ENCODE peak calls at places on chromosomes 6 and 20, in five cellular contexts. One of them, this sample, is unnamed.

GRCh38 chr20:25233016-25233772 is 14.7 kb upstream of the PYGB start:
- DNase-seq in heart left ventricle: peak
- DNase-seq in pancreas: peak
- DNase-seq in ovary: no peak
- DNase-seq in A673: no peak
- DNase-seq in this sample: no peak

GRCh38 chr6:33161354-33162320 is 30.6 kb downstream of the COL11A2 start:
- DNase-seq in heart left ventricle: peak
- DNase-seq in pancreas: peak
- DNase-seq in ovary: peak
- DNase-seq in A673: peak
- DNase-seq in this sample: peak

GRCh38 chr6:106631356-106631755 is 2.0 kb downstream of the QRSL1 start:
- DNase-seq in heart left ventricle: no peak
- DNase-seq in pancreas: no peak
- DNase-seq in ovary: no peak
- DNase-seq in A673: no peak
- DNase-seq in this sample: no peak

GRCh38 chr6:83767033-83767432 is 58.1 kb upstream of the SNAP91 start:
- DNase-seq in heart left ventricle: no peak
- DNase-seq in pancreas: no peak
- DNase-seq in ovary: no peak
- DNase-seq in A673: no peak
- DNase-seq in this sample: no peak

GRCh38 chr6:12174878-12175277 is 115.3 kb upstream of the EDN1 start:
- DNase-seq in heart left ventricle: no peak
- DNase-seq in pancreas: no peak
- DNase-seq in ovary: no peak
- DNase-seq in A673: no peak
- DNase-seq in this sample: no peak

GRCh38 chr20:44384423-44385027 is 29.0 kb downstream of the HNF4A start:
- DNase-seq in heart left ventricle: peak
- DNase-seq in pancreas: peak
- DNase-seq in ovary: peak
- DNase-seq in A673: peak
- DNase-seq in this sample: peak

GRCh38 chr6:7723554-7723953 is 2.3 kb upstream of the BMP6 start:
- DNase-seq in heart left ventricle: no peak
- DNase-seq in pancreas: no peak
- DNase-seq in ovary: no peak
- DNase-seq in A673: no peak
- DNase-seq in this sample: no peak

GRCh38 chr20:45230631-45231030 is 9.5 kb downstream of the SEMG2 start:
- DNase-seq in heart left ventricle: no peak
- DNase-seq in pancreas: no peak
- DNase-seq in ovary: no peak
- DNase-seq in A673: no peak
- DNase-seq in this sample: no peak

GRCh38 chr6:122733259-122733658 is 46.3 kb upstream of the FABP7 start:
- DNase-seq in heart left ventricle: no peak
- DNase-seq in pancreas: no peak
- DNase-seq in ovary: no peak
- DNase-seq in A673: no peak
- DNase-seq in this sample: no peak

GRCh38 chr20:39795401-39796272 is 833.5 kb downstream of the DHX35 start:
- DNase-seq in heart left ventricle: no peak
- DNase-seq in pancreas: no peak
- DNase-seq in ovary: no peak
- DNase-seq in A673: no peak
- DNase-seq in this sample: no peak

GRCh38 chr20:3101737-3102574 is 17.4 kb upstream of the AVP start:
- DNase-seq in heart left ventricle: no peak
- DNase-seq in pancreas: no peak
- DNase-seq in ovary: no peak
- DNase-seq in A673: no peak
- DNase-seq in this sample: no peak

GRCh38 chr6:34795836-34796425 is 4.0 kb downstream of the BLTP3A start:
- DNase-seq in heart left ventricle: no peak
- DNase-seq in pancreas: no peak
- DNase-seq in ovary: no peak
- DNase-seq in A673: no peak
- DNase-seq in this sample: no peak

GRCh38 chr6:13923527-13924145 is 1.1 kb upstream of the RNF182 start:
- DNase-seq in heart left ventricle: no peak
- DNase-seq in pancreas: no peak
- DNase-seq in ovary: no peak
- DNase-seq in A673: peak
- DNase-seq in this sample: no peak

GRCh38 chr20:41038878-41039404 is 10.3 kb downstream of the TOP1 start:
- DNase-seq in heart left ventricle: no peak
- DNase-seq in pancreas: no peak
- DNase-seq in ovary: no peak
- DNase-seq in A673: no peak
- DNase-seq in this sample: no peak

GRCh38 chr20:47351643-47352331 is 4.7 kb downstream of the ZMYND8 start:
- DNase-seq in heart left ventricle: no peak
- DNase-seq in pancreas: no peak
- DNase-seq in ovary: no peak
- DNase-seq in A673: no peak
- DNase-seq in this sample: no peak

GRCh38 chr6:131744888-131745287 is 34.1 kb upstream of the CTAGE9 start:
- DNase-seq in heart left ventricle: no peak
- DNase-seq in pancreas: no peak
- DNase-seq in ovary: no peak
- DNase-seq in A673: no peak
- DNase-seq in this sample: no peak

GRCh38 chr20:52302736-52303135 is 111.2 kb upstream of the ZFP64 start:
- DNase-seq in heart left ventricle: no peak
- DNase-seq in pancreas: no peak
- DNase-seq in ovary: no peak
- DNase-seq in A673: no peak
- DNase-seq in this sample: no peak

GRCh38 chr6:10658910-10659696 is 35.3 kb downstream of the C6orf52 start:
- DNase-seq in heart left ventricle: no peak
- DNase-seq in pancreas: no peak
- DNase-seq in ovary: no peak
- DNase-seq in A673: no peak
- DNase-seq in this sample: no peak

GRCh38 chr20:17872920-17873319 is 95.7 kb downstream of the SNX5 start:
- DNase-seq in heart left ventricle: no peak
- DNase-seq in pancreas: no peak
- DNase-seq in ovary: no peak
- DNase-seq in A673: no peak
- DNase-seq in this sample: no peak

GRCh38 chr6:44269921-44270525 is at the start of gene TMEM151B:
- DNase-seq in heart left ventricle: no peak
- DNase-seq in pancreas: no peak
- DNase-seq in ovary: peak
- DNase-seq in A673: peak
- DNase-seq in this sample: no peak

DNA sequence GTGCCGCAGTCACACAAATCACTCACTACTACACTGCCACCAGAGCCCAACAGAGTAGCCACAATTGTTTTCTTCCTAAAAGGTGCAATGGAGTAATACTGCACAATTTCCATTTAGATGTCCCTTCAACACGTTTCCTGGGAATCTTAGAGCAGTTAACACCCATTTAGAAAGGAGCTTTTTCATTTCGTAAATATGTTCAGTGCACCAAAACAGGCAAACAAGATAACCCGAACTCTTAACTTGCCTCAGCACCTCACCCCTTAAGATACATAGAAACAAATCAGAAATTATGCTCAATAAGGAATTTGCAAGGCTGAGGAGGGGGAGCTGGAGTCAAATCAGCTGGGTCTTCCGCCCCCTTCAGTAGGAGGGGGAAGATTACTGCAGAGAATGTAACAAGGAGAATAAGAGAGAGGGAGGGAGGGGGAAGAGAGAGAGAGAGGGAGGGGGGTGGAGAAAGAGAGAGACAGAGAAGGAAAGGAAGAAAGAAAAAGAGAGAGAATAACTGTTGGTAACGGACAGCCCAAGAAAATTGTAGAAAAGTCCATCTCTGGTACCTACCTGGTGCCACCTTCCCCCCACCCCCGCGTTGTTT is 155.4 kb downstream of the BCAS1 start:
- DNase-seq in heart left ventricle: no peak
- DNase-seq in pancreas: no peak
- DNase-seq in ovary: no peak
- DNase-seq in A673: peak
- DNase-seq in this sample: no peak
- TF ChIP-seq CTCF in heart left ventricle: no peak
- TF ChIP-seq CTCF in pancreas: no peak
- TF ChIP-seq CTCF in ovary: no peak
- TF ChIP-seq CTCF in A673: peak
- TF ChIP-seq CTCF in this sample: no peak

GRCh38 chr6:36198986-36199385 is 2.4 kb downstream of the BRPF3 start:
- DNase-seq in heart left ventricle: no peak
- DNase-seq in pancreas: no peak
- DNase-seq in ovary: no peak
- DNase-seq in A673: no peak
- DNase-seq in this sample: no peak

GRCh38 chr6:36195471-36196048 is 984 bp upstream of the BRPF3 start:
- DNase-seq in heart left ventricle: no peak
- DNase-seq in pancreas: no peak
- DNase-seq in ovary: no peak
- DNase-seq in A673: no peak
- DNase-seq in this sample: no peak

GRCh38 chr6:36196880-36197548 is 470 bp downstream of the BRPF3 start:
- DNase-seq in heart left ventricle: peak
- DNase-seq in pancreas: peak
- DNase-seq in ovary: peak
- DNase-seq in A673: peak
- DNase-seq in this sample: peak

GRCh38 chr6:36197739-36198221 is 1.2 kb downstream of the BRPF3 start:
- DNase-seq in heart left ventricle: no peak
- DNase-seq in pancreas: peak
- DNase-seq in ovary: peak
- DNase-seq in A673: peak
- DNase-seq in this sample: no peak

GRCh38 chr6:36196049-36196879 is at the start of gene BRPF3:
- DNase-seq in heart left ventricle: peak
- DNase-seq in pancreas: peak
- DNase-seq in ovary: peak
- DNase-seq in A673: peak
- DNase-seq in this sample: peak
- TF ChIP-seq CTCF in heart left ventricle: peak
- TF ChIP-seq CTCF in pancreas: peak
- TF ChIP-seq CTCF in ovary: peak
- TF ChIP-seq CTCF in A673: peak
- TF ChIP-seq CTCF in this sample: peak

DNA sequence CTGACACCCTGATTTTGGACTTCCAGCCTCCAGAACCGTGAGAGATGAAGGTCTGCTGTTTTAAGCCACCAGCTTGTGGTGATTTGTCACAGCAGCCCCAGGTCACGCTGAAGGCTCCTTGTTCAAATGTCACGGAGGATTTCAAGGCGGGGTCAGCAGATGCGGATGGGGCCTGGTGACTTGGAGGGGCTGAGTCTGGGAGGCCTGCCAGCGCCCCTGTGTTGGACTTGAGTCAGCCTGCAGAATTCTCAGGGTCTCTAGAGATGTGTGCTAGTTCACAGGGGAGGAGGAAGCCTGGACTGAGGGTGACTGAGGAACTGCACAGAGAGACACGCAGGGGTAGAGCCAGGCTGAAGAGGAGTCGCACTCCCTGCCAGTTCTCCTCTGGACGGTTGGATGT is 19.5 kb upstream of the TAF4 start:
- DNase-seq in heart left ventricle: no peak
- DNase-seq in pancreas: no peak
- DNase-seq in ovary: no peak
- DNase-seq in A673: no peak
- DNase-seq in this sample: no peak
- TF ChIP-seq CTCF in heart left ventricle: no peak
- TF ChIP-seq CTCF in pancreas: no peak
- TF ChIP-seq CTCF in ovary: no peak
- TF ChIP-seq CTCF in A673: no peak
- TF ChIP-seq CTCF in this sample: no peak

GRCh38 chr6:90204327-90204726 is 92.3 kb downstream of the BACH2 start:
- DNase-seq in heart left ventricle: no peak
- DNase-seq in pancreas: no peak
- DNase-seq in ovary: no peak
- DNase-seq in A673: no peak
- DNase-seq in this sample: no peak
- TF ChIP-seq CTCF in heart left ventricle: no peak
- TF ChIP-seq CTCF in pancreas: no peak
- TF ChIP-seq CTCF in ovary: no peak
- TF ChIP-seq CTCF in A673: no peak
- TF ChIP-seq CTCF in this sample: no peak

GRCh38 chr6:16167219-16167618 is 38.3 kb downstream of the MYLIP start:
- DNase-seq in heart left ventricle: no peak
- DNase-seq in pancreas: no peak
- DNase-seq in ovary: no peak
- DNase-seq in A673: no peak
- DNase-seq in this sample: no peak

GRCh38 chr6:16165641-16166040 is 36.8 kb downstream of the MYLIP start:
- DNase-seq in heart left ventricle: no peak
- DNase-seq in pancreas: no peak
- DNase-seq in ovary: no peak
- DNase-seq in A673: no peak
- DNase-seq in this sample: no peak

GRCh38 chr6:16168121-16168520 is 39.2 kb downstream of the MYLIP start:
- DNase-seq in heart left ventricle: no peak
- DNase-seq in pancreas: no peak
- DNase-seq in ovary: no peak
- DNase-seq in A673: no peak
- DNase-seq in this sample: no peak

GRCh38 chr6:16163535-16164300 is 34.8 kb downstream of the MYLIP start:
- DNase-seq in heart left ventricle: no peak
- DNase-seq in pancreas: no peak
- DNase-seq in ovary: no peak
- DNase-seq in A673: peak
- DNase-seq in this sample: no peak

DNA sequence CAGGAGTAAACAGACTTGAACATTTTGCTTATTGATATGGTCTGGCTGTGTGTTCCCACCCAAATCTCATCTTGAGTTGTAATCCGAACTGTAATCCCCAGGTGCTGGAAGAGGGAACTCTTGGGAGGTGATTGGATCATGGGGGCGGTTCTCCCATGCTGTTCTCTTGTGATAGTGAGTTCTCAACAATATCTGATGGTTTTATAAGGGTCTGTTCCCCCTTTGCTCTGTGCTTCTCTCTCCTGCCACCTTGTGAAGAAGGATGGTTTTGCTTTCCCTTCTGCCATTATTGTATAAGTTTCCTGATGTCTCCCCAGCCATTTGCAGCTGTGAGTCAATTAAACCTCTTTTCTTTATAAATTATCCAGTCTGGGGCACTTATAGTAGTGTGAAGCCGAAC is 40.0 kb downstream of the MYLIP start:
- DNase-seq in heart left ventricle: no peak
- DNase-seq in pancreas: no peak
- DNase-seq in ovary: no peak
- DNase-seq in A673: peak
- DNase-seq in this sample: peak
- TF ChIP-seq CTCF in heart left ventricle: peak
- TF ChIP-seq CTCF in pancreas: no peak
- TF ChIP-seq CTCF in ovary: no peak
- TF ChIP-seq CTCF in A673: peak
- TF ChIP-seq CTCF in this sample: peak